ENCODE peak calls at places on chromosomes 16 and 17, in ten cellular contexts. D is ovary, U is stomach, I is HCT116, O is right lobe of liver, L is tibial nerve, Y is esophagus squamous epithelium, N is breast epithelium, V is sigmoid colon, H is erythroblast. P is an unnamed sample.

GRCh38 chr16:48330133-48330846 is 54.9 kb downstream of the SIAH1 start:
- DNase-seq in D (no peak), U (no peak), L (no peak), V (no peak), O (no peak), H (no peak), N (no peak), I (no peak), Y (no peak), P (no peak)

GRCh38 chr17:45722161-45722560 is 62.0 kb upstream of the CRHR1 start:
- DNase-seq in O (peak; percentile 35), Y (no peak), U (no peak), V (no peak), I (peak; percentile 16), L (no peak), N (no peak), H (no peak), D (no peak), P (no peak)

GRCh38 chr17:73179387-73179786 is 13.5 kb upstream of the COG1 start:
- DNase-seq in Y (no peak), L (no peak), O (no peak), D (no peak), V (no peak), I (no peak), U (no peak), H (no peak), N (no peak), P (no peak)

GRCh38 chr16:67326472-67327309 is at the start of the genes KCTD19 and LRRC36:
- DNase-seq in Y (no peak), V (peak; percentile 74), D (peak; percentile 82), O (peak; percentile 54), U (peak; percentile 78), N (peak; percentile 79), L (peak; percentile 21), H (peak; percentile 52), I (no peak), P (no peak)

GRCh38 chr17:45262516-45263476 is 902 bp upstream of the SPATA32 start:
- DNase-seq in U (no peak), D (no peak), Y (no peak), H (no peak), I (no peak), O (no peak), N (no peak), L (no peak), V (peak; percentile 69), P (no peak)

GRCh38 chr16:50680907-50681885 is at the start of gene SNX20:
- DNase-seq in H (no peak), U (peak; percentile 43), V (no peak), N (no peak), O (no peak), D (no peak), Y (no peak), L (no peak), I (no peak), P (no peak)

GRCh38 chr17:14471052-14471451 is 170.2 kb downstream of the HS3ST3B1 start:
- DNase-seq in L (no peak), D (no peak), O (no peak), V (no peak), H (no peak), U (no peak), I (no peak), N (no peak), Y (no peak), P (no peak)

GRCh38 chr17:81250286-81251090 is 11.4 kb downstream of the NDUFAF8 start:
- DNase-seq in D (no peak), V (no peak), Y (no peak), I (no peak), O (peak; percentile 19), H (no peak), L (no peak), U (no peak), N (no peak), P (no peak)

GRCh38 chr17:48905987-48906515 is 2.2 kb upstream of the UBE2Z start:
- DNase-seq in N (no peak), U (no peak), Y (no peak), H (no peak), D (no peak), I (no peak), V (no peak), O (no peak), L (no peak), P (no peak)

GRCh38 chr17:17698869-17699351 is 17.7 kb downstream of the RAI1 start:
- DNase-seq in N (no peak), O (no peak), D (no peak), I (no peak), H (no peak), L (no peak), Y (no peak), V (peak; percentile 88), U (no peak), P (peak; percentile 87)

GRCh38 chr17:28907709-28908475 is 5.0 kb upstream of the DHRS13 start:
- DNase-seq in L (no peak), O (no peak), H (peak; percentile 79), D (no peak), N (no peak), V (no peak), I (no peak), Y (no peak), U (no peak), P (no peak)

GRCh38 chr17:81426676-81427445 is 31.6 kb downstream of the BAHCC1 start:
- DNase-seq in H (no peak), N (no peak), Y (no peak), L (no peak), U (peak; percentile 77), D (no peak), O (no peak), V (no peak), I (no peak), P (no peak)

GRCh38 chr16:28610595-28611270 is 889 bp upstream of the SULT1A1 start:
- DNase-seq in O (no peak), D (no peak), I (no peak), H (no peak), L (no peak), Y (no peak), V (no peak), N (no peak), U (peak; percentile 26), P (no peak)

GRCh38 chr16:28621756-28622155 is 11.9 kb upstream of the SULT1A1 start:
- DNase-seq in Y (no peak), L (no peak), D (no peak), N (no peak), O (no peak), I (no peak), V (no peak), U (no peak), H (no peak), P (no peak)

DNA sequence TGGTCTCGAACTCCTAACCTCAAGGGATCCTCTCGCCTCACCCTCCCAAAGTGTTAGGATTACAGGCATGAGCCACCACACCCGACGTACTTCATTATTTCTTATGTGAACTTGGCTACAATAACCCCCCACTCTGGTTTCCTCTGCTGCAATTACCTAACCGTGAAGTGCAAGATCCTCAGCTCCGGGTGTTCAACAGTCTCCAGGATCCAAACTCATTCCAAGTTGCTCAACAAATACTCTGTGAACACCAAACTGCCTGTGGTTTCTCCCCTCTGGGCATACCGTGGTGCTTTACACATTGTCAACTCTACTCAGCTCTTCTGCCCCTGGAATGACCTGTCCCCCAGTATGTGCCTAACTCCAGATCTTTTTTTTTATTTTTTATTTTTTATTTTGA is 6.8 kb upstream of the SULT1A1 start:
- DNase-seq in D (no peak), N (no peak), I (no peak), Y (no peak), U (no peak), H (no peak), L (no peak), O (no peak), V (no peak), P (no peak)
- TF ChIP-seq POLR2A in D (no peak), N (no peak), I (no peak), Y (no peak), U (no peak), H (no peak), L (no peak), O (no peak), V (no peak), P (no peak)

GRCh38 chr17:50397111-50397918 is at the start of gene LRRC59:
- DNase-seq in N (peak; percentile 89), O (peak; percentile 90), L (peak; percentile 83), U (peak; percentile 92), D (peak; percentile 93), I (peak; percentile 77), H (peak; percentile 91), Y (peak; percentile 66), V (peak; percentile 93), P (peak; percentile 92)
- TF ChIP-seq POLR2A in N (peak; percentile 62), O (peak; percentile 86), L (peak; percentile 51), U (no peak), D (peak; percentile 85), I (peak; percentile 71), H (peak; percentile 87), Y (no peak), V (peak; percentile 60), P (peak; percentile 95)

DNA sequence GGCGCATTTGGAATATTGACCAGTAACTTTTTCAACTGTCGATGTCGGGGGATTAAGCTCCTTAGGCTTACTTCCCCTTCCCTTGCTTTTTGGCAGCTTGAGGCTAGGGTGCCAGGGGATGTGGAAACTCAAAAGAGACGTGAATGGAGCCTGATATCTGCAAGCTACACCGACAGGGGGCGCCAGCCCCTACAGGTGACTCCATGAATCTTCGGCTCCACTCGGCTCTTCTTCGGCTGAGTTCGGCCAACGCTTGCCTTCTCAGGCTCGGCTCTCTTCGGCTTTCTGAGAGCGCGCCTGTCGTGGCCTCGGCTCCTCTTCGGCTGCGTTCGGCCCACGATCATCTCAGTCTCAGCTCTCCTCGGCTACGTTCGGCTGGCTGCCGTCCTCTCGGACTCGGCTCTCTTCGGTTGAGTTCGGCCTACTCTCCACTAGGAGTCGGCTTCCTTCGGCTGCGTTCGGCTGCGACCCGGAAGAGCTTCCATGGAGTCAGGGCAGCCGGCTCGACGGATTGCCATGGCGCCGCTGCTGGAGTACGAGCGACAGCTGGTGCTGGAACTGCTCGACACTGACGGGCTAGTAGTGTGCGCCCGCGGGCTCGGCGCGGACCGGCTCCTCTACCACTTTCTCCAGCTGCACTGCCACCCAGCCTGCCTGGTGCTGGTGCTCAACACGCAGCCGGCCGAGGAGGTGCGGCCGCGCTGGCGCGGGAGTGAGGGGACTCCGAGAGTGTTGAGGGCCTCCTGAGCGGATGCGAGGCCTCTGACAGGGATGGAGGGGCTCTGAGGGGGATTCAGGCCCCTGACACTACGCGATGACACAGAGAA is at the start of gene ERCC4:
- DNase-seq in N (peak; percentile 98), L (peak; percentile 100), I (peak; percentile 98), U (peak; percentile 100), D (peak; percentile 100), O (peak; percentile 99), Y (peak; percentile 95), V (peak; percentile 100), H (peak; percentile 98), P (peak; percentile 85)
- TF ChIP-seq POLR2A in N (peak; percentile 42), L (peak; percentile 37), I (peak; percentile 39), U (no peak), D (peak; percentile 19), O (peak; percentile 76), Y (no peak), V (no peak), H (peak; percentile 77), P (peak; percentile 89)

DNA sequence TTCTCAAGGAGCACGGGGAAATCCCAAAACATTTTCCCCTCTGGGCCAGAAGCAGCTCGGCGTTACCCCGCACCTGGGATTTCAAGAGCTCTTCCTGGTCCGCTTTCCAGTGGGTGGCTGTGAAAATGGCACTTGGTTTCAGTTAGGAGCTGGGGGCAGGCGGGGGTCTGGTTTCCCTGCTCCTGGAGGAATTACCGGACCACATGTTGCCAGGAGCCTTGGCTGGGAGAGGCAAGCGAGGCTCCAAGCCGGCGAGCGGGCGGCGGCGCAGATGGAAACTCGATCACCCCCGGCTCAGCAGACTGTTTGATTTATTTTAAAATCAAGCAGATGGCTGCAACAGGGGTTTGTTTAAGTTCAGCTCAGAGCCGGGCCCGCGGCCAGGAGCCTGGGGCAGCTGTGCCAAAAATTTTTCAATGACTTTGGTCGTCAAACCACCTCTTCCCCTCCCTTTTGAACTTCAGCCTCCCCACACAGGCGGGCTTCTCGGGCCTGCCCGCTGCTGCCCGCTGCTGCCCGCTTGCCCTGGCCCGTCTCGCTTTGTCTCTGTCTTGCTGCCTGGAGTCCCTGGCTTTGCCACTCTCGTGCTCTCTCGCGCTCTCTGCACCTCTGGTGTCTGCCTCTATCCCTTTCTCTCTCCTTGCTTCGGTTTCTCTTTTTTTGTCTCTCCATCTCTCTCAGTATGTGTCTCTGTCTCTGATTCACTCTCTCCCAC is 108.0 kb upstream of the CIBAR2 start:
- DNase-seq in L (peak; percentile 33), N (no peak), I (no peak), V (peak; percentile 93), O (peak; percentile 81), D (peak; percentile 85), U (peak; percentile 84), H (no peak), Y (no peak), P (no peak)
- TF ChIP-seq POLR2A in L (no peak), N (no peak), I (no peak), V (no peak), O (no peak), D (no peak), U (no peak), H (no peak), Y (no peak), P (no peak)